ENCODE peak calls at places on chromosomes 7 and 10, in four cellular contexts. R is uterus, C is RCC 7860, A is retina. E is an unnamed sample.

GRCh38 chr10:43212043-43212721 is 54.7 kb downstream of the RASGEF1A start:
- DNase-seq in R (no peak), C (no peak), A (no peak), E (no peak)

GRCh38 chr7:30019387-30019786 is 7.1 kb downstream of the FKBP14 start:
- DNase-seq in R (no peak), C (no peak), A (no peak), E (no peak)

GRCh38 chr10:98577168-98577567 is 130.4 kb upstream of the HPS1 start:
- DNase-seq in R (no peak), C (no peak), A (no peak), E (no peak)

GRCh38 chr10:78719276-78719675 is 349.5 kb upstream of the ZMIZ1 start:
- DNase-seq in R (no peak), C (no peak), A (no peak), E (no peak)

GRCh38 chr7:2931034-2931415 is 86.9 kb upstream of the GNA12 start:
- DNase-seq in R (no peak), C (no peak), A (no peak), E (no peak)

GRCh38 chr7:125814030-125814535 is 884.5 kb upstream of the POT1 start:
- DNase-seq in R (no peak), C (no peak), A (no peak), E (no peak)

GRCh38 chr10:22712246-22712958 is 2.0 kb downstream of the PIP4K2A start:
- DNase-seq in R (no peak), C (no peak), A (no peak), E (no peak)

GRCh38 chr10:16887565-16887964 is 70.3 kb upstream of the RSU1 start:
- DNase-seq in R (no peak), C (peak), A (no peak), E (no peak)

GRCh38 chr10:94285271-94285670 is 77.5 kb downstream of the NOC3L start:
- DNase-seq in R (no peak), C (no peak), A (no peak), E (no peak)

GRCh38 chr7:73338321-73338720 is 10.4 kb downstream of the FKBP6 start:
- DNase-seq in R (no peak), C (no peak), A (no peak), E (no peak)

GRCh38 chr10:61836233-61836887 is 65.1 kb upstream of the ARID5B start:
- DNase-seq in R (no peak), C (no peak), A (no peak), E (peak)

GRCh38 chr7:129898502-129899160 is 54.1 kb downstream of the UBE2H start:
- DNase-seq in R (no peak), C (no peak), A (no peak), E (no peak)

GRCh38 chr7:33874943-33875342 is 30.4 kb upstream of the BMPER start:
- DNase-seq in R (peak), C (no peak), A (no peak), E (no peak)

GRCh38 chr10:4721994-4722753 is 103.8 kb upstream of the AKR1E2 start:
- DNase-seq in R (no peak), C (no peak), A (no peak), E (no peak)

GRCh38 chr10:47158116-47159071 is 141.6 kb upstream of the GDF10 start:
- DNase-seq in R (no peak), C (no peak), A (no peak), E (no peak)

GRCh38 chr10:46268076-46268881 is 18.5 kb upstream of the ANTXRL start:
- DNase-seq in R (no peak), C (no peak), A (no peak), E (no peak)

GRCh38 chr10:132158810-132159209 is 27.9 kb upstream of the DPYSL4 start:
- DNase-seq in R (no peak), C (no peak), A (no peak), E (no peak)

GRCh38 chr10:60963441-60964256 is 19.7 kb upstream of the RHOBTB1 start:
- DNase-seq in R (no peak), C (peak), A (no peak), E (peak)

GRCh38 chr10:108544500-108545120 is 1378.7 kb downstream of the XPNPEP1 start:
- DNase-seq in R (peak), C (peak), A (peak), E (peak)

GRCh38 chr7:101121996-101122932 is 4.6 kb upstream of the SERPINE1 start:
- DNase-seq in R (peak), C (peak), A (peak), E (peak)

GRCh38 chr7:1142051-1142635 is 17.9 kb downstream of the ZFAND2A start:
- DNase-seq in R (no peak), C (no peak), A (no peak), E (no peak)

GRCh38 chr10:61987951-61988379 is 86.5 kb downstream of the ARID5B start:
- DNase-seq in R (no peak), C (no peak), A (no peak), E (no peak)

GRCh38 chr7:157125376-157126223 is 13.1 kb upstream of the UBE3C start:
- DNase-seq in R (no peak), C (no peak), A (no peak), E (no peak)

GRCh38 chr10:124678566-124679240 is 65.5 kb downstream of the FAM53B start:
- DNase-seq in R (no peak), C (no peak), A (no peak), E (no peak)

GRCh38 chr7:5452937-5453540 is 29.4 kb upstream of the TNRC18 start:
- DNase-seq in R (peak), C (no peak), A (no peak), E (no peak)

GRCh38 chr10:52879181-52879607 is 106.6 kb upstream of the MBL2 start:
- DNase-seq in R (no peak), C (peak), A (no peak), E (no peak)

GRCh38 chr10:59779656-59780521 is 26.6 kb upstream of the MRLN start:
- DNase-seq in R (no peak), C (no peak), A (no peak), E (no peak)

GRCh38 chr7:40885503-40885902 is 750.7 kb downstream of the SUGCT start:
- DNase-seq in R (no peak), C (peak), A (no peak), E (peak)

E was measured in ACHN.